ENCODE peak calls at places on chromosomes 6 and 20, in five cellular contexts. P is D341Med, T is DMS79 treated with DMSO at 0.1 percent for 48 hours, G is GM10248, M is NCI-H2081. F is an unnamed sample.
A peak's percentile ranks its signal among the peaks of the same experiment; 100 is the strongest.

GRCh38 chr20:31923388-31924271 is 28.2 kb downstream of the PDRG1 start:
- DNase-seq in G (peak; percentile 77), M (no peak), P (no peak), T (no peak), F (peak; percentile 60)

GRCh38 chr20:45987108-45987780 is 15.2 kb upstream of the ZNF335 start:
- DNase-seq in M (peak; percentile 61), G (peak; percentile 87), P (peak; percentile 89), T (peak; percentile 5), F (peak; percentile 75)

GRCh38 chr20:40331699-40332098 is 357.3 kb downstream of the MAFB start:
- DNase-seq in P (no peak), M (no peak), T (no peak), G (no peak), F (no peak)

GRCh38 chr20:60055740-60056139 is 97.5 kb downstream of the CDH26 start:
- DNase-seq in M (no peak), G (no peak), T (no peak), P (no peak), F (peak; percentile 13)

GRCh38 chr6:149454405-149454848 is 30.4 kb downstream of the ZC3H12D start:
- DNase-seq in T (peak; percentile 86), G (no peak), M (no peak), P (no peak), F (no peak)

GRCh38 chr6:127956260-127956888 is 55.5 kb upstream of the THEMIS start:
- DNase-seq in G (no peak), M (no peak), T (no peak), P (no peak), F (no peak)

GRCh38 chr6:85360794-85361642 is 88.9 kb upstream of the NT5E start:
- DNase-seq in G (no peak), T (no peak), M (no peak), P (no peak), F (peak; percentile 19)

GRCh38 chr6:32790306-32790705 is 26.5 kb downstream of the HLA-DOB start:
- DNase-seq in G (no peak), T (no peak), P (no peak), M (no peak), F (no peak)

GRCh38 chr20:38127011-38127621 is 38.0 kb downstream of the TGM2 start:
- DNase-seq in P (no peak), T (no peak), G (no peak), M (no peak), F (no peak)

GRCh38 chr6:22727709-22728108 is 158.3 kb downstream of the HDGFL1 start:
- DNase-seq in P (no peak), M (no peak), T (peak; percentile 24), G (no peak), F (peak; percentile 21)

GRCh38 chr20:49140834-49141233 is 47.3 kb downstream of the STAU1 start:
- DNase-seq in P (no peak), M (no peak), G (no peak), T (no peak), F (no peak)

GRCh38 chr6:48389146-48390043 is 278.4 kb upstream of the PTCHD4 start:
- DNase-seq in M (no peak), T (no peak), P (no peak), G (no peak), F (no peak)

GRCh38 chr6:22451960-22452359 is 117.4 kb upstream of the HDGFL1 start:
- DNase-seq in M (no peak), T (no peak), G (no peak), P (no peak), F (no peak)

F was measured in GM12865.